ENCODE peak calls at places on chromosomes 16 and 17, in seven cellular contexts. K is HCT116, A is H1, W is SK-N-SH, J is HepG2, D is K562, E is GM12878. R is an unnamed sample.

GRCh38 chr16:4852221-4852872 is 5.1 kb downstream of the UBN1 start:
- DNase-seq in D (peak), K (no peak), E (no peak), A (no peak), J (no peak), W (no peak), R (peak)

GRCh38 chr17:2853111-2853721 is 57.0 kb downstream of the RAP1GAP2 start:
- DNase-seq in E (no peak), K (no peak), D (no peak), W (peak), A (peak), J (no peak), R (no peak)

GRCh38 chr17:34665803-34666763 is 86.7 kb downstream of the TMEM132E start:
- DNase-seq in K (no peak), J (no peak), D (no peak), E (no peak), A (peak), W (peak), R (no peak)

GRCh38 chr17:27667656-27668487 is 36.9 kb downstream of the LGALS9 start:
- DNase-seq in K (no peak), J (no peak), W (no peak), E (no peak), D (no peak), A (no peak), R (no peak)

GRCh38 chr17:74280093-74280513 is 6.1 kb downstream of the DNAI2 start:
- DNase-seq in K (no peak), D (no peak), J (no peak), A (no peak), W (no peak), E (no peak), R (no peak)

GRCh38 chr16:65386707-65387106 is 264.8 kb upstream of the CDH11 start:
- DNase-seq in E (no peak), K (no peak), A (no peak), W (no peak), J (no peak), D (no peak), R (no peak)

GRCh38 chr17:34580685-34581445 is 1.5 kb downstream of the TMEM132E start:
- DNase-seq in K (no peak), D (peak), A (peak), J (no peak), E (no peak), W (peak), R (no peak)

GRCh38 chr16:67249178-67249759 is 490 bp downstream of the SLC9A5 start:
- DNase-seq in E (no peak), K (no peak), D (no peak), W (no peak), A (peak), J (no peak), R (no peak)

GRCh38 chr16:87203060-87203656 is 114.0 kb downstream of the C16orf95 start:
- DNase-seq in K (peak), E (no peak), A (peak), W (peak), D (peak), J (peak), R (peak)

GRCh38 chr16:4660454-4661007 is 32.8 kb upstream of the NUDT16L1 start:
- DNase-seq in E (no peak), A (no peak), J (peak), W (peak), D (no peak), K (no peak), R (peak)

GRCh38 chr17:40777459-40777858 is 4.9 kb downstream of the KRT27 start:
- DNase-seq in W (no peak), D (no peak), J (no peak), E (no peak), K (no peak), A (no peak), R (no peak)

GRCh38 chr17:40779181-40779909 is 3.0 kb downstream of the KRT27 start:
- DNase-seq in K (no peak), E (no peak), A (no peak), J (peak), D (no peak), W (no peak), R (no peak)

GRCh38 chr17:40777971-40778370 is 4.4 kb downstream of the KRT27 start:
- DNase-seq in D (no peak), E (no peak), K (no peak), W (no peak), A (no peak), J (no peak), R (no peak)

GRCh38 chr17:40775945-40776344 is 3.9 kb upstream of the KRT26 start:
- DNase-seq in E (no peak), D (no peak), W (no peak), A (no peak), K (no peak), J (no peak), R (no peak)

DNA sequence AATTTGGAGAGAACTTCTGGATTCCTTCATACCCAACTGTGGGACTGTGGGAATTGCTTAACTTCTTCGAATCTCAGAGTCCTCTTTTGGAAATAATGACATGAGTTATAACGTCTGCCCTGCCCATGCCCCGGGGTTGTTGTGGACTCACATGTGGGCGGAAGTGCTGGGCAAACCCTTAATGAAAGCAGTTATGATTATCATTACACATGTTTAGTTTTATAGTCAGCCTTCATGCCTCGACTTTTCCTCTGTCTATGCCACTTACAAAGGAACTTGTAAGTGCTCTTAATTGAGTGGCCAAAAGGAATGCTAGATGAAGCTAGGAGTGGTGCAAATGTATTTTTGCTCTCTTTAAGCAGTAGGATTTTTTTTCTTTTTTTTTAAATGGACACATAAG is 3.9 kb downstream of the KRT27 start:
- DNase-seq in E (no peak), J (no peak), W (no peak), D (no peak), A (no peak), K (no peak), R (no peak)
- H3K4me3 ChIP-seq in E (no peak), J (no peak), W (no peak), D (no peak), A (no peak), K (no peak), R (no peak)

GRCh38 chr17:45893725-45894021 is 681 bp upstream of the MAPT start:
- DNase-seq in K (no peak), W (no peak), A (no peak), E (no peak), D (no peak), J (no peak), R (no peak)
- H3K9ac ChIP-seq in K (peak), W (no peak), A (no peak), E (no peak), D (no peak), J (no peak), R (peak)

GRCh38 chr16:85237817-85238216 is 125.5 kb upstream of the CIBAR2 start:
- DNase-seq in W (no peak), K (no peak), D (no peak), A (no peak), J (no peak), E (no peak), R (no peak)
- TF ChIP-seq MAX in W (no peak), K (no peak), D (no peak), A (no peak), J (no peak), E (no peak), R (no peak)

DNA sequence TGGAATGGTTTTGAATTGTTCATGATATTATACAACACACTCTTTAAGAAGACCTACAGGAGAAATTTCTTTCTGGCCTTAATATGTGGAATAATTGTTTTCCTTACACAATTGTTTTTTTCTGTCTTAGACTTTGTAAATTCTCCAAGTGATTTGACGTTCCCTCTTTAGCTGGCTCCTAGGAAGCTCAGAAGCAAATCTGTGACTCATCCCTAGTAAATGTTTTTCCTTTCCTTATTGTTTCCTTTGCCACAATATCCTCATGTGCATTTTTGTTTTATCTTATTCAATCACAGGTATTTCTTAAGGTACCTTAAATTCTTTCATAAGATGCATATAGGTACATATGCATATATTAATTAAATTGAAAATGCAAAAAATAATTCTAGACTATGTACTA is 13.5 kb downstream of the KIAA0753 start:
- DNase-seq in W (no peak), J (no peak), A (no peak), D (no peak), K (no peak), E (no peak), R (peak)
- H3K4me3 ChIP-seq in W (no peak), J (no peak), A (no peak), D (no peak), K (no peak), E (no peak), R (no peak)

GRCh38 chr16:22678311-22678710 is 135.7 kb upstream of the HS3ST2 start:
- DNase-seq in J (no peak), K (no peak), D (no peak), W (no peak), E (no peak), A (no peak), R (no peak)

GRCh38 chr16:22673463-22673862 is 140.5 kb upstream of the HS3ST2 start:
- DNase-seq in W (no peak), E (no peak), A (peak), J (no peak), K (no peak), D (no peak), R (no peak)

GRCh38 chr16:22674832-22675191 is 139.2 kb upstream of the HS3ST2 start:
- DNase-seq in W (no peak), D (no peak), A (peak), E (no peak), K (no peak), J (no peak), R (no peak)

GRCh38 chr16:22675745-22676540 is 138.0 kb upstream of the HS3ST2 start:
- DNase-seq in K (no peak), J (no peak), D (no peak), E (no peak), W (no peak), A (no peak), R (no peak)

DNA sequence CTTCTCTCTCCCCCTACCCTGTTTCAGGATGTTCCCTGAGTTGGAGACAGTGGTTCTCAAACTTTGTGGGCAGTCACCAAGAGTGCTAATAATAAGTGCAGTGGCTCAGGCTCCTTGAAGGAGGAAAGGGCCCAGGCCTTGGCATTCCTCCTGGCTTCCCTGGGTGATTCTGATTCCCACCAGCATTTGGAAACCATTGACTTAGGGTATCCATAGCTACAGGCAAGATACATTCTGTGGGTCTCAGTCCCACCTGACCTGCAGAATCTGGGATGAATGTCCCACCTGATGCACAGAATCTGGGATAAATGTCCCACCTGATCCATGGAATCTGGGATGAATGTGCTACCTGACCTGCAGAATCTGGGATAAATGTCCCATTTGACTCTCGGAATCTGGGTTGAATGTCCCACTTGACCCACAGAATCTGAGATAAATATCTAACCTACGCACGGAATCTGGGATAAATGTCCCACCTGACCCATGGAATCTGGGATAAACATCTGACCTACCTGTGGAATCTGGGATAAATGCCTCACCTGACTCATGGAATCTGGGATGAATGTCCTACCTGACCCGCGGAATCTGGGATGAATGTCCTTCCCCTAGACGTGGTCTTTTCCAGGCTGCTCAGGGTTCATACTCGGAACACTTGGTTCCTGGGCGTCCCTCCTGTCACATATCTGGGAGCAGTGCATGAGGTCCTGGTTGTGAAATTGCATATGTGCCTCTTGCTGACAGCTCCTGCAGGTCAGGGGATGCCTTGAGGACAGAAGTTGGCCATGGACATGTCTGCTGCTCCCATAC is 136.7 kb upstream of the HS3ST2 start:
- DNase-seq in K (no peak), W (no peak), J (no peak), D (no peak), A (no peak), E (no peak), R (no peak)
- H3K9ac ChIP-seq in K (no peak), W (no peak), J (no peak), D (no peak), A (no peak), E (no peak), R (no peak)

DNA sequence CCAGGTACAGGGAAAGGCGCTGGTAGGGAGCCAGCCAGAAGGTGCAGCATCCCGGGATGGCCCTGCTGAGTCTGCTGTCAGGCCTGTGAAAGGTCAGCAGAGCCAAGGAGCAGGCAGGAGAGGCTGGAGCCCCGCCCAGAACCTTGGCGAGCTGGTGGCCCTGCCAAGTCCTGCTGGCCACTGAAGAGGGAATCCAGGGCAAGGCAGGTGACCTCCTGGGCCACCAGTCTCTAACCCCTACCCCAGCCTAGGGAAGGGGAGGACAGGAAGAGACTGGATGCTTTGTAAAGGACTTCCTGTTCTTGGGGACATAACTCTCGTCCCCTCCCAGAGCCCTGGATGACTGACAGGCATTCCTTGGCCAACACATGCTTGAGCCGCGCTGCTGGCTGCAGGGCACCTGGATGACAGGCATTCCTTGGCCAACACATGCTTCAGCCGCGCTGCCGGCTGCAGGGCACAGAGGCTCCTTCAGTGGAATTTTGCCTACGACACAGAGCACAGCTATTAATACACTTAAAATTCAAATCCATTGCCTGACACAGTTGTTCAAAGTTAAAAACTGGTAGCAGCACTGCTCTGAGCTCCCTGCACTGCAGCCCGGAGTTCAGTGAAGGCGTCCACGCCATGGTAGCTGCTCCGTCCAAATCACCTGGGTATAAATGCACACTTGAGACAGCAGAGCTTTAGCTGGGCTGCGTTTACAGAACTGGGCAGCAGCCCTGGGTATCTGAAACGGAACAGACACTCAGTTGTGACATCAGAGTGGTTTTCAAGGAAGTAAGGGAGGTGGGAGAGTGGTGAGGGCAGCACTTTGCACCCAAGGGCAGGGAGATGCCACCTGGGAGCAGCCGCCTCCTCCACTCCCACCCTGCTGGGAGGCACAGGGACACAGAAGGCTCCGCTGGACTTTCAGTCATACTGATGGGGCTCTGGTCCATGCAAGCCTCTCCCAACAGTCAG is 2.0 kb upstream of the BRICD5 start:
- DNase-seq in D (no peak), E (no peak), J (no peak), W (no peak), A (no peak), K (no peak), R (no peak)
- TF ChIP-seq MAX in D (no peak), E (no peak), J (no peak), W (no peak), A (no peak), K (no peak), R (no peak)